ENCODE peak calls at places on chromosome 6, in seven cellular contexts. W is NCI-H1417; S is substantia nigra; V is AG20443; P is stimulated activated naive B cell treated with anti-CD40 and anti-IgM and Interleukin-4, amounts not matched to agents 10 μg/mL and 1 μg/mL and 100 μg/mL, for 72 hours; R is HFFc6; K is neuronal stem cell. F is an unnamed sample.

GRCh38 chr6:33314943-33315752 is 1.3 kb upstream of the TAPBP start:
- DNase-seq in W (no peak), S (no peak), V (peak), P (peak), R (no peak), K (no peak), F (no peak)

GRCh38 chr6:170192905-170193304 is 98.0 kb downstream of the DLL1 start:
- DNase-seq in W (no peak), S (no peak), V (no peak), P (no peak), R (no peak), K (no peak), F (no peak)

GRCh38 chr6:138545621-138545980 is 46.3 kb upstream of the NHSL1 start:
- DNase-seq in W (peak), S (no peak), V (peak), P (no peak), R (no peak), K (peak), F (no peak)

GRCh38 chr6:155499574-155499973 is 43.9 kb upstream of the NOX3 start:
- DNase-seq in W (no peak), S (no peak), V (no peak), P (no peak), R (no peak), K (no peak), F (no peak)

GRCh38 chr6:148874698-148875293 is 128.0 kb downstream of the UST start:
- DNase-seq in W (peak), S (no peak), V (peak), P (no peak), R (no peak), K (peak), F (no peak)

GRCh38 chr6:16727996-16728395 is 33.3 kb downstream of the ATXN1 start:
- DNase-seq in W (no peak), S (no peak), V (no peak), P (no peak), R (no peak), K (no peak), F (no peak)

GRCh38 chr6:110358536-110359148 is 493 bp upstream of the METTL24 start:
- DNase-seq in W (peak), S (no peak), V (no peak), P (no peak), R (no peak), K (no peak), F (no peak)

GRCh38 chr6:19472168-19472567 is 365.0 kb upstream of the ID4 start:
- DNase-seq in W (no peak), S (no peak), V (peak), P (no peak), R (peak), K (no peak), F (no peak)

GRCh38 chr6:2565499-2565898 is 185.2 kb downstream of the MYLK4 start:
- DNase-seq in W (no peak), S (no peak), V (no peak), P (no peak), R (no peak), K (no peak), F (no peak)

GRCh38 chr6:22043284-22043962 is 253.4 kb downstream of the PRL start:
- DNase-seq in W (no peak), S (no peak), V (peak), P (no peak), R (no peak), K (no peak), F (no peak)

GRCh38 chr6:68718379-68719073 is 83.4 kb downstream of the ADGRB3 start:
- DNase-seq in W (peak), S (no peak), V (no peak), P (no peak), R (no peak), K (no peak), F (no peak)

GRCh38 chr6:39913391-39913916 is 20.8 kb downstream of the MOCS1 start:
- DNase-seq in W (no peak), S (no peak), V (no peak), P (no peak), R (no peak), K (no peak), F (no peak)

GRCh38 chr6:148523051-148523450 is 180.4 kb downstream of the SASH1 start:
- DNase-seq in W (no peak), S (no peak), V (no peak), P (no peak), R (peak), K (no peak), F (no peak)

GRCh38 chr6:37314803-37315515 is 38.8 kb upstream of the RNF8 start:
- DNase-seq in W (peak), S (no peak), V (no peak), P (peak), R (no peak), K (no peak), F (peak)

GRCh38 chr6:52390361-52390727 is 28.4 kb downstream of the PAQR8 start:
- DNase-seq in W (peak), S (no peak), V (peak), P (no peak), R (peak), K (no peak), F (peak)

GRCh38 chr6:31922942-31923341 is 4.6 kb upstream of the C2 start:
- DNase-seq in W (peak), S (no peak), V (no peak), P (no peak), R (no peak), K (no peak), F (no peak)

GRCh38 chr6:41163419-41163717 is 452 bp upstream of the TREM2 start:
- DNase-seq in W (no peak), S (no peak), V (no peak), P (no peak), R (no peak), K (no peak), F (no peak)

F was measured in GM19239.